ENCODE peak calls at places on chromosomes 13 and 19, in five cellular contexts. K, M, J, Z and E are unnamed samples.

GRCh38 chr19:46416077-46416709 is 2.8 kb upstream of the CCDC8 start:
- DNase-seq in J (peak), M (no peak), K (peak), Z (peak), E (no peak)

GRCh38 chr13:50422181-50423148 is 407.2 kb downstream of the KCNRG start:
- DNase-seq in M (no peak), Z (no peak), J (no peak), K (no peak), E (no peak)

GRCh38 chr19:27392027-27392632 is 1820.8 kb downstream of the UQCRFS1 start:
- DNase-seq in M (no peak), K (no peak), Z (no peak), J (no peak), E (no peak)

GRCh38 chr19:2793126-2793525 is 7.8 kb downstream of the THOP1 start:
- DNase-seq in Z (no peak), J (no peak), K (no peak), M (no peak), E (no peak)

GRCh38 chr13:73215807-73216206 is 157.0 kb downstream of the KLF5 start:
- DNase-seq in K (no peak), M (no peak), Z (no peak), J (peak), E (no peak)

GRCh38 chr13:47484564-47484963 is 516.5 kb downstream of the SUCLA2 start:
- DNase-seq in M (no peak), K (no peak), Z (no peak), J (peak), E (no peak)

GRCh38 chr13:55403887-55404487 is 1736.7 kb upstream of the PRR20A start:
- DNase-seq in K (no peak), J (no peak), Z (no peak), M (no peak), E (no peak)

GRCh38 chr19:43777163-43777700 is 3.5 kb downstream of the KCNN4 start:
- DNase-seq in K (peak), M (no peak), J (peak), Z (peak), E (no peak)

GRCh38 chr13:85582890-85583289 is 216.3 kb downstream of the SLITRK6 start:
- DNase-seq in J (no peak), M (no peak), Z (no peak), K (no peak), E (no peak)

GRCh38 chr13:43528992-43529391 is 257.8 kb downstream of the ENOX1 start:
- DNase-seq in Z (no peak), M (no peak), K (no peak), J (no peak), E (no peak)

GRCh38 chr13:33135097-33135496 is 118.9 kb downstream of the KL start:
- DNase-seq in Z (no peak), K (peak), J (no peak), M (no peak), E (no peak)

GRCh38 chr19:38880076-38880881 is 2.2 kb upstream of the RINL start:
- DNase-seq in K (no peak), Z (no peak), J (no peak), M (no peak), E (no peak)

GRCh38 chr19:35350591-35350990 is 2.9 kb downstream of the FFAR1 start:
- DNase-seq in K (peak), Z (no peak), J (no peak), M (no peak), E (no peak)

GRCh38 chr13:28548872-28549271 is 53.9 kb upstream of the FLT1 start:
- DNase-seq in J (no peak), Z (no peak), K (no peak), M (no peak), E (no peak)

GRCh38 chr13:51739403-51740112 is 64.4 kb downstream of the DHRS12 start:
- DNase-seq in J (no peak), M (no peak), K (no peak), Z (no peak), E (no peak)

GRCh38 chr13:101231751-101232428 is 184.4 kb downstream of the NALCN start:
- DNase-seq in J (peak), Z (no peak), M (no peak), K (no peak), E (no peak)

GRCh38 chr19:57245959-57246358 is 5.5 kb downstream of the ZNF805 start:
- DNase-seq in M (no peak), J (no peak), Z (no peak), K (no peak), E (no peak)

GRCh38 chr13:44810067-44810840 is 179.0 kb downstream of the NUFIP1 start:
- DNase-seq in K (no peak), J (no peak), Z (no peak), M (no peak), E (no peak)

GRCh38 chr13:80361883-80362327 is 21.0 kb upstream of the SPRY2 start:
- DNase-seq in Z (no peak), J (no peak), K (peak), M (no peak), E (no peak)

GRCh38 chr13:30415430-30416030 is 6.8 kb upstream of the UBE2L5 start:
- DNase-seq in J (no peak), K (no peak), Z (no peak), M (no peak), E (no peak)

GRCh38 chr13:105377452-105377851 is 1158.0 kb downstream of the EFNB2 start:
- DNase-seq in K (no peak), M (no peak), J (no peak), Z (no peak), E (no peak)

GRCh38 chr19:1466461-1467227 is 12.4 kb downstream of the C19orf25 start:
- DNase-seq in J (no peak), K (no peak), M (no peak), Z (no peak), E (no peak)

GRCh38 chr13:32587014-32587773 is 942 bp downstream of the PDS5B start:
- DNase-seq in Z (peak), J (peak), K (peak), M (peak), E (peak)